ENCODE peak calls at places on chromosomes 4 and X, in four cellular contexts. Q, K, I and F are unnamed samples.

GRCh38 chr4:48725414-48725813 is 54.7 kb downstream of the FRYL start:
- DNase-seq in Q (no peak), I (no peak), K (no peak), F (no peak)

GRCh38 chr4:72631296-72631695 is 62.3 kb upstream of the ADAMTS3 start:
- DNase-seq in Q (peak), K (peak), I (no peak), F (no peak)

GRCh38 chr4:134634301-134634700 is 432.7 kb upstream of the PABPC4L start:
- DNase-seq in I (no peak), K (no peak), Q (no peak), F (no peak)

GRCh38 chr4:153126137-153126536 is 78.1 kb upstream of the TRIM2 start:
- DNase-seq in K (no peak), Q (no peak), I (no peak), F (no peak)

GRCh38 chrX:65601530-65602281 is 65.7 kb upstream of the MSN start:
- DNase-seq in Q (peak), K (peak), I (peak), F (peak)

GRCh38 chr4:7778524-7779193 is 161.0 kb downstream of the AFAP1 start:
- DNase-seq in Q (no peak), I (peak), K (no peak), F (no peak)

GRCh38 chr4:52939739-52940138 is 77.6 kb downstream of the RASL11B start:
- DNase-seq in I (no peak), Q (no peak), K (no peak), F (no peak)

GRCh38 chr4:7201351-7202305 is 9.3 kb downstream of the SORCS2 start:
- DNase-seq in K (peak), I (no peak), Q (peak), F (peak)

GRCh38 chrX:30971761-30972603 is 82.9 kb upstream of the TAB3 start:
- DNase-seq in I (no peak), K (no peak), Q (no peak), F (no peak)

GRCh38 chr4:61938250-61938846 is 738.2 kb downstream of the ADGRL3 start:
- DNase-seq in I (no peak), Q (no peak), K (no peak), F (no peak)

GRCh38 chrX:46840946-46841740 is 4.3 kb downstream of the RP2 start:
- DNase-seq in I (no peak), Q (no peak), K (peak), F (no peak)

GRCh38 chr4:125801373-125801772 is 486.6 kb downstream of the FAT4 start:
- DNase-seq in I (no peak), K (no peak), Q (no peak), F (no peak)

GRCh38 chr4:31467781-31468180 is 747.6 kb downstream of the PCDH7 start:
- DNase-seq in I (no peak), K (no peak), Q (no peak), F (no peak)

GRCh38 chrX:100994352-100995281 is 25.1 kb downstream of the ARL13A start:
- DNase-seq in K (no peak), I (no peak), Q (no peak), F (no peak)

GRCh38 chrX:15127010-15127409 is 142.9 kb downstream of the ASB9 start:
- DNase-seq in K (no peak), Q (no peak), I (no peak), F (no peak)

GRCh38 chr4:2741626-2742025 is 14.5 kb downstream of the TNIP2 start:
- DNase-seq in Q (no peak), I (no peak), K (no peak), F (no peak)

GRCh38 chr4:10098770-10099139 is 17.8 kb downstream of the WDR1 start:
- DNase-seq in Q (no peak), K (no peak), I (no peak), F (no peak)

GRCh38 chr4:87542734-87543312 is 13.6 kb upstream of the SPARCL1 start:
- DNase-seq in K (no peak), Q (no peak), I (no peak), F (no peak)

GRCh38 chr4:186807809-186808634 is 84.4 kb upstream of the FAT1 start:
- DNase-seq in Q (no peak), K (no peak), I (no peak), F (no peak)

GRCh38 chr4:68797048-68797447 is 18.7 kb upstream of the UGT2B10 start:
- DNase-seq in Q (no peak), I (no peak), K (no peak), F (no peak)

GRCh38 chrX:129488359-129488758 is 34.9 kb downstream of the SMARCA1 start:
- DNase-seq in I (no peak), Q (no peak), K (no peak), F (no peak)

GRCh38 chrX:2242326-2242725 is 258.4 kb downstream of the DHRSX start:
- DNase-seq in K (peak), I (no peak), Q (no peak), F (no peak)

GRCh38 chr4:13364653-13365052 is 119.5 kb downstream of the RAB28 start:
- DNase-seq in Q (no peak), I (no peak), K (no peak), F (no peak)

GRCh38 chr4:112648263-112649054 is 11.5 kb downstream of the LARP7 start:
- DNase-seq in K (no peak), Q (no peak), I (no peak), F (no peak)